ENCODE peak calls at places on chromosomes 13 and 19, in eight cellular contexts. One of them, this sample, is unnamed.

GRCh38 chr19:33098023-33098652 is 17.2 kb downstream of the GPATCH1 start:
- DNase-seq in esophagus muscularis mucosa: no peak
- DNase-seq in uterus: no peak
- DNase-seq in adrenal gland: no peak
- DNase-seq in prostate gland: no peak
- DNase-seq in IMR-90: no peak
- DNase-seq in breast epithelium: no peak
- DNase-seq in HCT116: no peak
- DNase-seq in this sample: no peak

GRCh38 chr19:41688098-41688497 is at the start of gene CEACAM7:
- DNase-seq in IMR-90: no peak
- DNase-seq in uterus: no peak
- DNase-seq in prostate gland: no peak
- DNase-seq in breast epithelium: no peak
- DNase-seq in HCT116: no peak
- DNase-seq in esophagus muscularis mucosa: peak
- DNase-seq in adrenal gland: no peak
- DNase-seq in this sample: no peak

GRCh38 chr13:44903596-44903995 is 85.7 kb downstream of the NUFIP1 start:
- DNase-seq in uterus: peak
- DNase-seq in IMR-90: peak
- DNase-seq in prostate gland: no peak
- DNase-seq in esophagus muscularis mucosa: peak
- DNase-seq in adrenal gland: peak
- DNase-seq in breast epithelium: no peak
- DNase-seq in HCT116: no peak
- DNase-seq in this sample: no peak

GRCh38 chr13:99448586-99448985 is 52.7 kb upstream of the TM9SF2 start:
- DNase-seq in esophagus muscularis mucosa: no peak
- DNase-seq in uterus: no peak
- DNase-seq in adrenal gland: no peak
- DNase-seq in IMR-90: no peak
- DNase-seq in prostate gland: no peak
- DNase-seq in HCT116: no peak
- DNase-seq in breast epithelium: no peak
- DNase-seq in this sample: no peak

GRCh38 chr13:31807090-31807541 is 67.8 kb downstream of the RXFP2 start:
- DNase-seq in prostate gland: no peak
- DNase-seq in IMR-90: no peak
- DNase-seq in HCT116: no peak
- DNase-seq in adrenal gland: no peak
- DNase-seq in uterus: no peak
- DNase-seq in esophagus muscularis mucosa: no peak
- DNase-seq in breast epithelium: no peak
- DNase-seq in this sample: no peak

GRCh38 chr19:17522988-17523872 is 11.8 kb downstream of the PGLS start:
- DNase-seq in uterus: no peak
- DNase-seq in adrenal gland: peak
- DNase-seq in breast epithelium: no peak
- DNase-seq in prostate gland: no peak
- DNase-seq in esophagus muscularis mucosa: no peak
- DNase-seq in IMR-90: no peak
- DNase-seq in HCT116: no peak
- DNase-seq in this sample: no peak

GRCh38 chr19:34556500-34556899 is 74.9 kb downstream of the WTIP start:
- DNase-seq in esophagus muscularis mucosa: no peak
- DNase-seq in breast epithelium: no peak
- DNase-seq in uterus: no peak
- DNase-seq in prostate gland: no peak
- DNase-seq in adrenal gland: no peak
- DNase-seq in HCT116: peak
- DNase-seq in IMR-90: no peak
- DNase-seq in this sample: peak

GRCh38 chr19:55145241-55145640 is 3.8 kb downstream of the TNNT1 start:
- DNase-seq in esophagus muscularis mucosa: no peak
- DNase-seq in HCT116: no peak
- DNase-seq in IMR-90: no peak
- DNase-seq in uterus: no peak
- DNase-seq in prostate gland: no peak
- DNase-seq in adrenal gland: no peak
- DNase-seq in breast epithelium: no peak
- DNase-seq in this sample: no peak

GRCh38 chr19:57099199-57099661 is 20.6 kb upstream of the USP29 start:
- DNase-seq in adrenal gland: peak
- DNase-seq in breast epithelium: peak
- DNase-seq in uterus: peak
- DNase-seq in prostate gland: peak
- DNase-seq in IMR-90: peak
- DNase-seq in HCT116: peak
- DNase-seq in esophagus muscularis mucosa: no peak
- DNase-seq in this sample: peak

GRCh38 chr13:36769126-36769525 is 49.9 kb upstream of the RFXAP start:
- DNase-seq in HCT116: no peak
- DNase-seq in uterus: no peak
- DNase-seq in prostate gland: no peak
- DNase-seq in adrenal gland: no peak
- DNase-seq in esophagus muscularis mucosa: no peak
- DNase-seq in IMR-90: no peak
- DNase-seq in breast epithelium: no peak
- DNase-seq in this sample: no peak

GRCh38 chr19:38743394-38744297 is 628 bp downstream of the CAPN12 start:
- DNase-seq in prostate gland: no peak
- DNase-seq in adrenal gland: no peak
- DNase-seq in HCT116: no peak
- DNase-seq in breast epithelium: no peak
- DNase-seq in esophagus muscularis mucosa: no peak
- DNase-seq in IMR-90: no peak
- DNase-seq in uterus: no peak
- DNase-seq in this sample: no peak

GRCh38 chr19:31803819-31804446 is 454.7 kb upstream of the TSHZ3 start:
- DNase-seq in HCT116: no peak
- DNase-seq in breast epithelium: no peak
- DNase-seq in prostate gland: no peak
- DNase-seq in IMR-90: no peak
- DNase-seq in uterus: no peak
- DNase-seq in adrenal gland: no peak
- DNase-seq in esophagus muscularis mucosa: peak
- DNase-seq in this sample: no peak

GRCh38 chr13:109361562-109361961 is 424.8 kb downstream of the IRS2 start:
- DNase-seq in IMR-90: no peak
- DNase-seq in breast epithelium: no peak
- DNase-seq in prostate gland: no peak
- DNase-seq in esophagus muscularis mucosa: no peak
- DNase-seq in adrenal gland: peak
- DNase-seq in HCT116: no peak
- DNase-seq in uterus: no peak
- DNase-seq in this sample: no peak

GRCh38 chr13:19845758-19846157 is 17.7 kb downstream of the ZMYM5 start:
- DNase-seq in IMR-90: peak
- DNase-seq in uterus: peak
- DNase-seq in prostate gland: no peak
- DNase-seq in esophagus muscularis mucosa: no peak
- DNase-seq in HCT116: peak
- DNase-seq in breast epithelium: no peak
- DNase-seq in adrenal gland: peak
- DNase-seq in this sample: peak

GRCh38 chr19:30781519-30781918 is 409.3 kb downstream of the ZNF536 start:
- DNase-seq in prostate gland: no peak
- DNase-seq in IMR-90: no peak
- DNase-seq in breast epithelium: no peak
- DNase-seq in adrenal gland: peak
- DNase-seq in HCT116: no peak
- DNase-seq in esophagus muscularis mucosa: peak
- DNase-seq in uterus: no peak
- DNase-seq in this sample: no peak

GRCh38 chr19:33559996-33560395 is 38.4 kb upstream of the PEPD start:
- DNase-seq in uterus: no peak
- DNase-seq in HCT116: no peak
- DNase-seq in breast epithelium: no peak
- DNase-seq in prostate gland: no peak
- DNase-seq in adrenal gland: no peak
- DNase-seq in IMR-90: no peak
- DNase-seq in esophagus muscularis mucosa: no peak
- DNase-seq in this sample: no peak

GRCh38 chr13:27449936-27450828 is at the start of gene MTIF3:
- DNase-seq in adrenal gland: peak
- DNase-seq in breast epithelium: peak
- DNase-seq in IMR-90: peak
- DNase-seq in prostate gland: peak
- DNase-seq in HCT116: peak
- DNase-seq in uterus: peak
- DNase-seq in esophagus muscularis mucosa: peak
- DNase-seq in this sample: peak
- TF ChIP-seq POLR2A in adrenal gland: peak
- TF ChIP-seq POLR2A in breast epithelium: peak
- TF ChIP-seq POLR2A in IMR-90: peak
- TF ChIP-seq POLR2A in prostate gland: peak
- TF ChIP-seq POLR2A in HCT116: peak
- TF ChIP-seq POLR2A in uterus: peak
- TF ChIP-seq POLR2A in esophagus muscularis mucosa: peak
- TF ChIP-seq POLR2A in this sample: peak

GRCh38 chr13:94315188-94315587 is 164.3 kb downstream of the DCT start:
- DNase-seq in HCT116: no peak
- DNase-seq in esophagus muscularis mucosa: no peak
- DNase-seq in adrenal gland: no peak
- DNase-seq in breast epithelium: no peak
- DNase-seq in uterus: no peak
- DNase-seq in prostate gland: no peak
- DNase-seq in IMR-90: no peak
- DNase-seq in this sample: no peak

GRCh38 chr13:94313321-94313720 is 166.2 kb downstream of the DCT start:
- DNase-seq in uterus: no peak
- DNase-seq in prostate gland: no peak
- DNase-seq in HCT116: no peak
- DNase-seq in esophagus muscularis mucosa: no peak
- DNase-seq in breast epithelium: no peak
- DNase-seq in adrenal gland: no peak
- DNase-seq in IMR-90: no peak
- DNase-seq in this sample: no peak

GRCh38 chr13:94309997-94310842 is 169.3 kb downstream of the DCT start:
- DNase-seq in HCT116: no peak
- DNase-seq in adrenal gland: no peak
- DNase-seq in uterus: no peak
- DNase-seq in prostate gland: no peak
- DNase-seq in IMR-90: peak
- DNase-seq in esophagus muscularis mucosa: no peak
- DNase-seq in breast epithelium: no peak
- DNase-seq in this sample: no peak

GRCh38 chr13:94311893-94312292 is 167.6 kb downstream of the DCT start:
- DNase-seq in esophagus muscularis mucosa: no peak
- DNase-seq in prostate gland: no peak
- DNase-seq in breast epithelium: no peak
- DNase-seq in HCT116: no peak
- DNase-seq in IMR-90: peak
- DNase-seq in adrenal gland: no peak
- DNase-seq in uterus: no peak
- DNase-seq in this sample: no peak

GRCh38 chr13:94312511-94313191 is 166.8 kb downstream of the DCT start:
- DNase-seq in HCT116: no peak
- DNase-seq in adrenal gland: peak
- DNase-seq in uterus: no peak
- DNase-seq in prostate gland: no peak
- DNase-seq in IMR-90: no peak
- DNase-seq in breast epithelium: no peak
- DNase-seq in esophagus muscularis mucosa: no peak
- DNase-seq in this sample: no peak
- TF ChIP-seq POLR2A in HCT116: no peak
- TF ChIP-seq POLR2A in adrenal gland: no peak
- TF ChIP-seq POLR2A in uterus: no peak
- TF ChIP-seq POLR2A in prostate gland: no peak
- TF ChIP-seq POLR2A in IMR-90: no peak
- TF ChIP-seq POLR2A in breast epithelium: no peak
- TF ChIP-seq POLR2A in esophagus muscularis mucosa: no peak
- TF ChIP-seq POLR2A in this sample: no peak

DNA sequence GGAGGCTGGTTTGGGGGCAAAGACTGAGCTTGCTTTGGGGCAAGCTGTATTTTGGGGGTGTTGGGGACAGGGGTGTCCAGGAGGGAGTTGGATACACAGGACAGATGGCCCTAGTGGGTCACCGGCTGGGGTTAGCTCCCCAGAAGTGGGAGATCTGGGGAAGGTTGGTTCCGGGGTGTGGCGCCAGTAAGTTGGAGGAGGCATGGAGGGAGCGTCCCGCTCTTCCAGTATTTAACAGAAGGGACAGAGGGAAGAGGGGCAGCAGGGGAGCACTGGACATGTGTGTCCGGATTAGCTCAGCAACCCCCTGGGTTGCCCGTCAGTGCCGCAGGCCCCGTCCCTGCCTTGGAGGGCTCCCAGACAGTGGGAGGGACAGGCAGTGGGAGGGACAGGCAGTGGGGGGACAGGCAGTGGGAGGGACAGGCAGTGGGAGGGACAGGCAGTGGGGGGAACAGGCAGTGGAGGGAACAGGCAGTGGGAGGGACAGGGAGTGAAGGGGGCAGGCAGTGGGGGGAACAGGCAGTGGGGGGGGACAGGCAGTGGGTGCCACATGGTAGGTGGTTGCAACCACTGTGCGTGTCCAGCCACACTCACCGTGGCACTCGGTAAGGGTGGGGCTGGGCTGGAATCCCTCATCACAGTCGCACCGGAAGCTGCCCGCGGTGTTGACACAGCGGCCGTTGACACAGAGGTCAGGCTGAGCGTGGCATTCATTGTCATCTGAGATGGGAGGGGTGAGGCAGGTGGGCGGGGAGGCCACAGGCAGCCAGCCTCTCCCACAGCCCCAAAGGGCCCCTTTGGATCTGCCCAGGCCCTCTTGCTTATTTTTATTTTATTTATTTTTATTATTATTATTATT is 33.3 kb downstream of the CCL25 start:
- DNase-seq in breast epithelium: no peak
- DNase-seq in HCT116: no peak
- DNase-seq in IMR-90: no peak
- DNase-seq in esophagus muscularis mucosa: no peak
- DNase-seq in uterus: no peak
- DNase-seq in prostate gland: no peak
- DNase-seq in adrenal gland: no peak
- DNase-seq in this sample: no peak
- TF ChIP-seq POLR2A in breast epithelium: no peak
- TF ChIP-seq POLR2A in HCT116: no peak
- TF ChIP-seq POLR2A in IMR-90: no peak
- TF ChIP-seq POLR2A in esophagus muscularis mucosa: no peak
- TF ChIP-seq POLR2A in uterus: no peak
- TF ChIP-seq POLR2A in prostate gland: no peak
- TF ChIP-seq POLR2A in adrenal gland: no peak
- TF ChIP-seq POLR2A in this sample: no peak

DNA sequence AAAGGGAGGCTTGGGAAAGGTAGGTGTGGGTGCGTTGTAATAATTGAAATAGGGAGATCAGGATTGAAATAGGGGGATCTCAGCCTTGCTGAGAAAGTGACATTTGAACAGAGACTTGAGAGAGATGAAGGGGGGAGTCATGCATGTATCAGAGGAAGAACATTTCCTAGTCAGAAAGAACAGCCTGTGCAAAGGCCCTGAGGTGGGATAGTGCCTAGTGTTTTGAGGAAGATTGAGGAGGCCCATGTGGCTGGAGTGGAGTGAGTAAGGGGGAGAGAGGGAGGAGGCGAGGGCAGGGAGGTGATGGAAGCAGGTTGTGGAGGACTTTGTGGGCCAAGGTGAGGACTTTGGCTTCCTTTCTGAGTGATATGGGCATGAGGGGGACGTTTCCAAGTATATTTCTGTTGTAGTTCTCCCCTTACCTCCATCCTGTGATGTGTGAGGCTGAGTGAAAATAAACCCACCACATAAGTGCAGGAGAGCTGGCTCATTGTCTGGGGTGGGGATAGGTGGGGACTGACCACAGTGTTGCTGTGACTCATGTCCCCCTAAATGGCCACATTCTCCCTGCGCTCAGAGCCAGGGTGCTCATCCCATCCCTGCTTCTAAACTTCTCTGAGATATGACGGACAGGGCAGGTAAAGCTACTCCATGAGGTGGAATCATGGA is 17.8 kb downstream of the ACTL9 start:
- DNase-seq in IMR-90: no peak
- DNase-seq in esophagus muscularis mucosa: no peak
- DNase-seq in HCT116: no peak
- DNase-seq in uterus: no peak
- DNase-seq in adrenal gland: no peak
- DNase-seq in breast epithelium: no peak
- DNase-seq in prostate gland: no peak
- DNase-seq in this sample: no peak
- TF ChIP-seq POLR2A in IMR-90: no peak
- TF ChIP-seq POLR2A in esophagus muscularis mucosa: no peak
- TF ChIP-seq POLR2A in HCT116: no peak
- TF ChIP-seq POLR2A in uterus: no peak
- TF ChIP-seq POLR2A in adrenal gland: no peak
- TF ChIP-seq POLR2A in breast epithelium: no peak
- TF ChIP-seq POLR2A in prostate gland: no peak
- TF ChIP-seq POLR2A in this sample: no peak

This sample was measured in erythroblast.